ENCODE peak calls at places on chromosomes 16 and 17, in four cellular contexts. X is sigmoid colon, R is bronchial epithelial cell, L is colonic mucosa. U is an unnamed sample.

GRCh38 chr17:70552230-70552981 is 383.1 kb downstream of the KCNJ2 start:
- DNase-seq in X (no peak), R (peak; percentile 49), L (no peak), U (peak; percentile 51)

GRCh38 chr17:44257815-44258750 is 9.9 kb downstream of the SLC4A1 start:
- DNase-seq in X (no peak), R (no peak), L (no peak), U (peak; percentile 35)

GRCh38 chr17:37019117-37019744 is 70.5 kb downstream of the AATF start:
- DNase-seq in X (no peak), R (no peak), L (no peak), U (no peak)

GRCh38 chr16:31177136-31177535 is 2.8 kb upstream of the FUS start:
- DNase-seq in X (no peak), R (peak; percentile 64), L (no peak), U (no peak)

GRCh38 chr16:69718365-69718764 is 8.0 kb downstream of the NQO1 start:
- DNase-seq in X (no peak), R (no peak), L (no peak), U (no peak)

GRCh38 chr17:13346996-13347762 is 254.6 kb downstream of the HS3ST3A1 start:
- DNase-seq in X (no peak), R (peak; percentile 92), L (no peak), U (no peak)

GRCh38 chr17:183021-183420 is 1.6 kb upstream of the DOC2B start:
- DNase-seq in X (no peak), R (no peak), L (no peak), U (no peak)

GRCh38 chr17:83061586-83061985 is 17.8 kb upstream of the METRNL start:
- DNase-seq in X (peak; percentile 25), R (no peak), L (no peak), U (no peak)

GRCh38 chr17:43784068-43784467 is 3.8 kb downstream of the CFAP97D1 start:
- DNase-seq in X (no peak), R (no peak), L (no peak), U (no peak)

GRCh38 chr17:58229881-58230280 is 8.5 kb upstream of the LPO start:
- DNase-seq in X (no peak), R (peak; percentile 75), L (no peak), U (no peak)

GRCh38 chr17:48561894-48562810 is 16.0 kb downstream of the HOXB4 start:
- DNase-seq in X (no peak), R (no peak), L (no peak), U (peak; percentile 64)

GRCh38 chr17:48558731-48559608 is 14.1 kb upstream of the HOXB2 start:
- DNase-seq in X (peak; percentile 55), R (no peak), L (no peak), U (no peak)

GRCh38 chr17:48558057-48558456 is 13.1 kb upstream of the HOXB2 start:
- DNase-seq in X (peak; percentile 73), R (no peak), L (no peak), U (no peak)

GRCh38 chr17:48559609-48560451 is 14.9 kb upstream of the HOXB2 start:
- DNase-seq in X (no peak), R (no peak), L (no peak), U (peak; percentile 61)

GRCh38 chr17:48560452-48560817 is 15.5 kb upstream of the HOXB2 start:
- DNase-seq in X (no peak), R (no peak), L (no peak), U (no peak)
- H3K27me3 ChIP-seq in X (no peaks in the 10 kb centered on the region), R (peaks cover 85% of the 10 kb centered on the region), L (no peaks in the 10 kb centered on the region), U (peaks cover 99% of the 10 kb centered on the region)

GRCh38 chr17:40072481-40073346 is 9.9 kb downstream of the THRA start:
- DNase-seq in X (peak; percentile 74), R (no peak), L (peak; percentile 84), U (peak; percentile 41)
- H3K4me3 ChIP-seq in X (peak overlapping the region; percentile 34), R (no peak overlapping the region), L (no peak overlapping the region), U (no peak overlapping the region)

DNA sequence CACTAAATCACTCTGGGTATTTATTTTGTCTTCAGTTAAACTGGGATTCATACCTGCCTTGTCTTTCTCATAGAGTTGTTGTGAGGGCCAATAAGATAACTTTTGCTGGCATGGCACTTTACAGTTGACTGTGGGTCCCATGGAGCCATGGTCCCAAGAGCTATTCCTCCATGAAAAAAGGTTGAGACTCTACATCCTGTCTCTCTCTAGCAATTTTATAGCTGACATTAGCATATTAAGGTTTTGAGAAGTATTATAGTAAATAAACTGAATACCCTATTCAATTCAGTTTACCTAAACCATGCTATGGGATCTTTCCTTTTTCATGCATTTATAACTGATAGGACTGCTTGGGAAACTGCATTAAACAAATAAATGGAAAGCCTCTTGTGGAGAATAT is 17.4 kb downstream of the OGFOD1 start:
- DNase-seq in X (no peak), R (no peak), L (no peak), U (no peak)
- H3K36me3 ChIP-seq in X (peaks cover 43% of the 10 kb centered on the region), R (peaks cover 25% of the 10 kb centered on the region), L (peaks cover 13% of the 10 kb centered on the region), U (peaks cover 47% of the 10 kb centered on the region)

GRCh38 chr17:79136596-79136995 is 62.0 kb downstream of the ENGASE start:
- DNase-seq in X (no peak), R (no peak), L (no peak), U (peak; percentile 60)
- H3K27me3 ChIP-seq in X (no peaks in the 10 kb centered on the region), R (peaks cover 2% of the 10 kb centered on the region), L (peaks cover under 1% of the 10 kb centered on the region), U (no peaks in the 10 kb centered on the region)

DNA sequence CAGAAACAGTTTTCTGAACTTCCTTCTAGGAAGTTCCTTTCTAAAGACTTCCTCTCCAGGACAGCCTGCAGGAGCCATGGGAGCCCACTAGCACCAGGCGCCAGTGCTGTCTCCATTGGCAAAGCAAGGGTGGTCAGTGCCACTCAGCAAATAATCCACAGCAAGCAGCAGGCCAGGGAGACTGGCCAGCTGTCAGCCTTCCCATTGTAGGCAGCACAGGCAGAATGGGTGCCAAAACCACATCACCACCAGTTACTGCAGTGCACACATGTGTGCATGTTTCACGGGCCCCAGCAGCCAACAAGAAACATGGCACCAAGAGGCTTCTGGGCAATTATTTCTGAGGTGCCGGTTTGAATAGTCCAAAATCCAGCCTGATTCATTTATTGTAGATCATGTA is 26.7 kb downstream of the DNASE1 start:
- DNase-seq in X (no peak), R (no peak), L (no peak), U (no peak)
- H3K4me3 ChIP-seq in X (no peak overlapping the region), R (no peak overlapping the region), L (no peak overlapping the region), U (no peak overlapping the region)

U was measured in H7.